ENCODE peak calls at places on chromosomes 4 and X, in four cellular contexts. P is neural progenitor cell, Y is GM23248, F is GM23338. S is an unnamed sample.

GRCh38 chrX:9562851-9563250 is 98.0 kb downstream of the TBL1X start:
- DNase-seq in P (no peak), Y (peak; percentile 84), F (no peak), S (peak; percentile 60)

GRCh38 chr4:154626793-154627484 is 14.5 kb upstream of the FGG start:
- DNase-seq in P (peak; percentile 90), Y (peak; percentile 54), F (peak; percentile 91), S (peak; percentile 51)

GRCh38 chr4:123340381-123340701 is 56.3 kb upstream of the SPRY1 start:
- DNase-seq in P (no peak), Y (peak; percentile 93), F (no peak), S (peak; percentile 94)

GRCh38 chr4:80266902-80267380 is 477 bp downstream of the FGF5 start:
- DNase-seq in P (peak; percentile 50), Y (peak; percentile 79), F (peak; percentile 49), S (no peak)

GRCh38 chrX:19332983-19333382 is 10.7 kb upstream of the PDHA1 start:
- DNase-seq in P (no peak), Y (peak; percentile 10), F (peak; percentile 33), S (no peak)

GRCh38 chrX:11509786-11510185 is 155.9 kb downstream of the ARHGAP6 start:
- DNase-seq in P (no peak), Y (no peak), F (no peak), S (no peak)

GRCh38 chr4:48483777-48484493 is 792 bp downstream of the SLC10A4 start:
- DNase-seq in P (peak; percentile 29), Y (peak; percentile 22), F (peak; percentile 54), S (no peak)

GRCh38 chr4:173448103-173448502 is 49.2 kb upstream of the SCRG1 start:
- DNase-seq in P (no peak), Y (peak; percentile 81), F (no peak), S (no peak)

GRCh38 chr4:7806724-7807123 is 132.9 kb downstream of the AFAP1 start:
- DNase-seq in P (peak; percentile 34), Y (no peak), F (no peak), S (no peak)

GRCh38 chrX:100413231-100413630 is 3.2 kb upstream of the PCDH19 start:
- DNase-seq in P (peak; percentile 79), Y (peak; percentile 77), F (peak; percentile 80), S (peak; percentile 27)

GRCh38 chr4:151175204-151175603 is 75.8 kb downstream of the RPS3A start:
- DNase-seq in P (no peak), Y (no peak), F (no peak), S (no peak)

GRCh38 chr4:173835863-173836262 is 305.8 kb upstream of the HAND2 start:
- DNase-seq in P (peak; percentile 48), Y (peak; percentile 70), F (peak; percentile 42), S (no peak)

GRCh38 chr4:86184216-86184915 is 175.5 kb downstream of the MAPK10 start:
- DNase-seq in P (no peak), Y (peak; percentile 43), F (no peak), S (no peak)

GRCh38 chr4:75089206-75089605 is 156.3 kb downstream of the PARM1 start:
- DNase-seq in P (no peak), Y (no peak), F (no peak), S (no peak)

GRCh38 chr4:75895744-75896314 is 6.4 kb downstream of the PPEF2 start:
- DNase-seq in P (peak; percentile 31), Y (peak; percentile 21), F (peak; percentile 74), S (no peak)

GRCh38 chr4:99845708-99846469 is 29.3 kb downstream of the DAPP1 start:
- DNase-seq in P (no peak), Y (no peak), F (no peak), S (no peak)

GRCh38 chr4:74104145-74104544 is 5.2 kb upstream of the CXCL2 start:
- DNase-seq in P (no peak), Y (no peak), F (no peak), S (no peak)

GRCh38 chr4:14247767-14248166 is 620.2 kb upstream of the BOD1L1 start:
- DNase-seq in P (peak; percentile 33), Y (no peak), F (no peak), S (no peak)

GRCh38 chrX:130974323-130974722 is 71.3 kb upstream of the ENOX2 start:
- DNase-seq in P (no peak), Y (peak; percentile 61), F (no peak), S (no peak)

GRCh38 chr4:156827519-156827918 is 144.1 kb downstream of the PDGFC start:
- DNase-seq in P (no peak), Y (peak; percentile 8), F (no peak), S (no peak)

GRCh38 chrX:130625381-130625780 is 223.6 kb downstream of the RBMX2 start:
- DNase-seq in P (peak; percentile 26), Y (no peak), F (no peak), S (no peak)

GRCh38 chr4:1318488-1319213 is 28.4 kb upstream of the UVSSA start:
- DNase-seq in P (peak; percentile 28), Y (no peak), F (peak; percentile 74), S (no peak)

GRCh38 chr4:64682946-64683345 is 273.7 kb upstream of the TECRL start:
- DNase-seq in P (no peak), Y (no peak), F (no peak), S (no peak)

GRCh38 chr4:92012899-92013867 is 290.6 kb upstream of the GRID2 start:
- DNase-seq in P (peak; percentile 65), Y (no peak), F (peak; percentile 76), S (no peak)

GRCh38 chr4:47195706-47196105 is 164.3 kb downstream of the GABRB1 start:
- DNase-seq in P (no peak), Y (no peak), F (no peak), S (no peak)

GRCh38 chr4:144611850-144612249 is 34.1 kb upstream of the HHIP start:
- DNase-seq in P (peak; percentile 51), Y (peak; percentile 45), F (peak; percentile 68), S (no peak)

GRCh38 chr4:103482471-103482870 is 237.3 kb downstream of the TACR3 start:
- DNase-seq in P (no peak), Y (peak; percentile 9), F (no peak), S (no peak)

GRCh38 chr4:72564184-72564583 is 4.8 kb downstream of the ADAMTS3 start:
- DNase-seq in P (no peak), Y (peak; percentile 90), F (no peak), S (no peak)

GRCh38 chrX:84932814-84933213 is 70.9 kb upstream of the APOOL start:
- DNase-seq in P (no peak), Y (no peak), F (no peak), S (no peak)

GRCh38 chrX:7069556-7069955 is 78.0 kb upstream of the STS start:
- DNase-seq in P (no peak), Y (no peak), F (peak; percentile 12), S (no peak)

GRCh38 chr4:1512738-1513660 is 106.8 kb upstream of the NKX1-1 start:
- DNase-seq in P (peak; percentile 89), Y (peak; percentile 52), F (peak; percentile 85), S (peak; percentile 17)

GRCh38 chr4:24971192-24971591 is 58.4 kb upstream of the CCDC149 start:
- DNase-seq in P (no peak), Y (no peak), F (no peak), S (peak; percentile 54)

GRCh38 chr4:40227284-40227683 is 30.5 kb downstream of the RHOH start:
- DNase-seq in P (no peak), Y (no peak), F (no peak), S (no peak)

GRCh38 chr4:151098191-151098590 is 1.2 kb upstream of the RPS3A start:
- DNase-seq in P (no peak), Y (no peak), F (no peak), S (no peak)

GRCh38 chr4:155748039-155748438 is 10.8 kb upstream of the GUCY1B1 start:
- DNase-seq in P (no peak), Y (no peak), F (peak; percentile 10), S (no peak)

GRCh38 chrX:45710081-45710801 is 509.6 kb upstream of the DIPK2B start:
- DNase-seq in P (no peak), Y (peak; percentile 90), F (no peak), S (peak; percentile 90)

GRCh38 chrX:45711231-45711630 is 510.6 kb upstream of the DIPK2B start:
- DNase-seq in P (no peak), Y (peak; percentile 41), F (no peak), S (peak; percentile 60)

GRCh38 chrX:45714864-45715263 is 514.2 kb upstream of the DIPK2B start:
- DNase-seq in P (no peak), Y (peak; percentile 79), F (no peak), S (no peak)

GRCh38 chrX:45709381-45709780 is 508.7 kb upstream of the DIPK2B start:
- DNase-seq in P (no peak), Y (peak; percentile 47), F (no peak), S (no peak)

GRCh38 chrX:45712067-45712466 is 511.4 kb upstream of the DIPK2B start:
- DNase-seq in P (no peak), Y (peak; percentile 84), F (no peak), S (peak; percentile 34)
- H3K4me2 ChIP-seq in P (no peak overlapping the region), Y (no peak overlapping the region), F (no peak overlapping the region), S (peak overlapping the region; percentile 67)

GRCh38 chr4:142036795-142037583 is 400.6 kb downstream of the IL15 start:
- DNase-seq in P (no peak), Y (peak; percentile 72), F (no peak), S (no peak)
- H3K4me2 ChIP-seq in P (no peak overlapping the region), Y (peak overlapping the region; percentile 58), F (no peak overlapping the region), S (no peak overlapping the region)

GRCh38 chr4:140061194-140061593 is 92.8 kb downstream of the MAML3 start:
- DNase-seq in P (no peak), Y (no peak), F (no peak), S (no peak)

GRCh38 chr4:140056015-140056414 is 98.0 kb downstream of the MAML3 start:
- DNase-seq in P (peak; percentile 12), Y (no peak), F (peak; percentile 14), S (no peak)

GRCh38 chr4:140054861-140055260 is 99.1 kb downstream of the MAML3 start:
- DNase-seq in P (no peak), Y (no peak), F (no peak), S (no peak)

GRCh38 chr4:140059159-140059558 is 94.8 kb downstream of the MAML3 start:
- DNase-seq in P (no peak), Y (no peak), F (no peak), S (no peak)

GRCh38 chr4:140057693-140058092 is 96.3 kb downstream of the MAML3 start:
- DNase-seq in P (no peak), Y (no peak), F (no peak), S (no peak)
- H3K4me2 ChIP-seq in P (no peak overlapping the region), Y (no peak overlapping the region), F (no peak overlapping the region), S (no peak overlapping the region)

DNA sequence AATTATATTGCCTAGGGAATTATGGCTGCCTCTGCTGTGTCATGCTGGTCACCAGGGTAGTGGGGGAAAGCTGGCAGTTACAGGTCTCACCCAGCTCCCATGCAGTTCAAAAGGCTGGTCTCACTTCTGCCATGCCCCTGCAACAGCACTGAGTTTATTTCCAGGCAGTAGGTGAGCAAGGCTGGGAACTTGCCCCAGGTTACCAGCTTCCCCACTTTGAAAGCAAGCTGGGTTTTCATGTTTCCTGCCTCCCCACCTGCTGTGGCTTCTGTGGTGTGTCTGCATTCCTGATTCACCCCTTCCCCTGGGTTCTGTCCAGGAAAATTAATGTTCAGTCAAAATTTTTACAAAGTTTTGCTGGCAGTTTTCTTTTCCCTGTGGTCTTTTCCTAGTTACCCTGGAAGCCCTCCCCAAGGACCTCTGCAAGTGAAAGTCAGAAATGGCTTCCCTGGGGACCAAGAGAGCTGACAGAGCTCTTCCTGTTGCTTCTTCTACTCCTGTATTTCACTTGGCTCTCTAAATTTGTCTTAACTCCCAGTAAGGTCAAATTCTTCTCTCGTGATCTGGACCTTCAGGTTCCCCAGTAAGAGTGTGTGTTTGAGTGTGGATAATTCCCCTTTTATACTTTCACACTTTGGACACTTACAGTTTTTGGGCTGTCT is 58.5 kb upstream of the AGTR2 start:
- DNase-seq in P (no peak), Y (no peak), F (no peak), S (no peak)
- H3K4me2 ChIP-seq in P (no peak overlapping the region), Y (no peak overlapping the region), F (no peak overlapping the region), S (no peak overlapping the region)